ENCODE peak calls at places on chromosomes 12 and 14, in five cellular contexts. N, A, K, J and L are unnamed samples.

GRCh38 chr12:89783321-89784060 is 74.9 kb upstream of the ATP2B1 start:
- DNase-seq in N (no peak), A (no peak), K (no peak), J (no peak), L (no peak)

GRCh38 chr14:89617142-89617460 is 200.1 kb upstream of the FOXN3 start:
- DNase-seq in N (no peak), A (no peak), K (no peak), J (no peak), L (no peak)

GRCh38 chr14:74018029-74018703 is 922 bp downstream of the ENTPD5 start:
- DNase-seq in N (no peak), A (no peak), K (no peak), J (no peak), L (no peak)

GRCh38 chr12:89674326-89674942 is 34.2 kb downstream of the ATP2B1 start:
- DNase-seq in N (no peak), A (no peak), K (no peak), J (no peak), L (no peak)

GRCh38 chr12:77599782-77600491 is 230.8 kb upstream of the NAV3 start:
- DNase-seq in N (no peak), A (no peak), K (no peak), J (no peak), L (no peak)

GRCh38 chr12:91171475-91171874 is 11.1 kb downstream of the DCN start:
- DNase-seq in N (no peak), A (no peak), K (no peak), J (no peak), L (no peak)

GRCh38 chr12:130132831-130133635 is 29.2 kb upstream of the FZD10 start:
- DNase-seq in N (no peak), A (no peak), K (no peak), J (no peak), L (no peak)

GRCh38 chr12:89225808-89226368 is 126.4 kb downstream of the DUSP6 start:
- DNase-seq in N (peak; percentile 62), A (no peak), K (no peak), J (no peak), L (no peak)

GRCh38 chr12:13942826-13943225 is 38.6 kb downstream of the GRIN2B start:
- DNase-seq in N (no peak), A (no peak), K (no peak), J (no peak), L (no peak)

GRCh38 chr12:98259667-98260066 is 255.7 kb upstream of the TMPO start:
- DNase-seq in N (no peak), A (no peak), K (no peak), J (no peak), L (no peak)

DNA sequence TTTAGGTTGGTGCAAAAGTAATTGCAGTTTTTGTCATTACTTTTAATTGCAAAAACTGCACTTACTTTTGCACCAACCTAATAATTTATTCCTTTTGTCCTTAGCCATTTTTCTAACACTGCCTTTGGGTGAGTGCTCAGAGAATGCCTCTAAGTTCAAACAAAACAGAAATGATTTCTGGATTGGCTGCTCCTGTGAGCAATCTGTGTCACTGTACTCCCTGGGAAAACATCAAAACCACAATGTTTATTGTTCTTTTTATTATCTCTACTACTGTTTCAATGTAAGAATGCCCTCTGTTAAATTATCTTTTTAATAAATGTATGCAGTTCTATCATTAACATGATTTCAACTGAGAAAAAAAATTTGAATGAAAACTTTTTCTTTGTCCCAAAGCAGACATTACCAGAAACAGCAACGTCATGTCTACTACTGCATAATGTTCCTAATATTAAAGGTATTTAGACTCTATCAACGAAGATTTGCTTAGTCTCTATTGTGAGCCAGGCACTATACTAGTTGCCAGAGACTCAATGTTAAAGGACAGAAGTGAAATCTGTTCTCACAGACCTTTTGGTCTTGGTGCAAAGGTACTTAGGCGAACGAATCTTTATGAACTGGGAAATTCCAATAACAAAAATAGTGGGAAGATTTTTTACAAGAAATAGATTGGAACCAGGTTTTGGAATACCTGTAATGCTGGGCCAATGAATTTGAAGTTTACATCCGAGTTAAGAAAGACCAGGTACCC is 6.2 kb downstream of the SLC41A2 start:
- DNase-seq in N (no peak), A (no peak), K (no peak), J (no peak), L (no peak)
- H3K4me1 ChIP-seq in N (peaks cover 22% of the 10 kb centered on the region), A (peaks cover 36% of the 10 kb centered on the region), K (no peaks in the 10 kb centered on the region), J (peaks cover 22% of the 10 kb centered on the region), L (peaks cover 1% of the 10 kb centered on the region)

DNA sequence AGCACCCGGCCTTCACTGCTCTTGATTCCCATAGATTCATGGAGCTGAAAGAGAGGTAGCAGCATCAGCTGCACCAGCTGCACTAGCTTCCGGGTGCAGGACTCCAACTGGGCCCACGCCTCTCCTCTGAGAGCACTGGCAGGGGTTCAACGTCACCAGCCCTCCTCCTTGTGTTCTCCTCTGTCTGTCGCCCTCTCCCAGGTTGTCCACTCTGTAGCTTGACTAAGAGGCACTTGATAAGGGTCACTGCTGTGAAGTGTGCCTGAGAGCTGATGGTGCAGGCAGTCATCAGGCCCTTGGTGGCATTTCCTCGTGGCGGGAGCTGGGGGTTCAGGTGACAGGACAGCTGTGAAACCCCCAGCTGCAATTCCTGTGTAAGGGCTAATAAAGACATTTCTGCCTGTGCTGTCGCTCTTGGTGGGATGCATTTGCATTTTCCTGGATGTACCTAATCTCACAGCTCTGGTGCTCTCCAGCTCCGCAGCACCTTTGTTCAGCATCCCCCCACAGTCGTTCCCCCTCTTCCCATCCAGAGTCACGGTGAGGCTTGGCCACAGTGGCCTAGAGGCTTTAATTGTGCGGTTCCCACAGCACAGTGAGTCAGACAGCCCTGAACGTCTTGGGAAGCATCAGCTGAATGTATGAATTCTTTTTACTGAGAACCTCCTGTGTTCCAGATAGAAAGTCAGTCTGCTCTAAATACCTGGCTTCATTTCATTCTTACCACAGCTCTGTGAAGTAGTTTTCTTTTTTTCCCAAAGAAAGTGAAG is 28.5 kb downstream of the MLXIP start:
- DNase-seq in N (peak; percentile 88), A (peak; percentile 65), K (no peak), J (no peak), L (no peak)
- H3K4me1 ChIP-seq in N (peaks cover 97% of the 10 kb centered on the region), A (peaks cover 63% of the 10 kb centered on the region), K (peaks cover 59% of the 10 kb centered on the region), J (no peaks in the 10 kb centered on the region), L (no peaks in the 10 kb centered on the region)

GRCh38 chr14:61563162-61563511 is 132.2 kb upstream of the HIF1A start:
- DNase-seq in N (no peak), A (peak; percentile 69), K (no peak), J (no peak), L (no peak)
- H3K4me1 ChIP-seq in N (peaks cover 90% of the 10 kb centered on the region), A (peaks cover 67% of the 10 kb centered on the region), K (peaks cover 9% of the 10 kb centered on the region), J (peaks cover 8% of the 10 kb centered on the region), L (no peaks in the 10 kb centered on the region)

DNA sequence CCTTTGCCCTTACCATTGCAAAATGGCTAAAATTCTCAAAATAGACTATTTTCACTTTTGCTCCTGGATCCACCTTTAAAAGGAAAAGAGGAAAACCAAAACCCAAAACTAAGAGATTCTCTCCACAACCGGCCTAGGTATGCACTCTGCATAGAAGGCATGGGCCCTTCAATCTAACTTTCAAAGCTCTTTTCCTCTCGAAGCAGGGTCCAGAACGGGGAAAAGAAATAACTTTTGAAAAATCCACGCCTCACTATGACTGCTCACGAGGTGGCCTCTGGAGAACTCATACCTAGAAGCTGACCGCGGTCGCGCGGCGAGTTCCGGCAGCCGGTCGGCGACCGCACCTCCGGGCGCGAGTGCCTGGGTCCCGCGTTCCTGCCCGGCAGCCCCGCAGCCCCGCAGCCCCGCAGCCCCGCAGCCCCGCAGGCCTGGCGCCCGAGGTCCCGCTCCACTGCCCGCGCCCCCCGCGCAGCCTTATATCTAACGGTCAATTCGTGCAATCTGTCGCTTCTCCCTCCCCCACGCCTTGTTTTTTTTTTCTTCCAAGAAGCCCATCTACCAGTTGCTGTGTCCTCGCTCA is 2.6 kb downstream of the OTX2 start:
- DNase-seq in N (no peak), A (no peak), K (no peak), J (no peak), L (no peak)
- H3K4me1 ChIP-seq in N (peaks cover 26% of the 10 kb centered on the region), A (no peaks in the 10 kb centered on the region), K (no peaks in the 10 kb centered on the region), J (peaks cover 11% of the 10 kb centered on the region), L (peaks cover 29% of the 10 kb centered on the region)

GRCh38 chr12:53062011-53062961 is 12.4 kb downstream of the TNS2 start:
- DNase-seq in N (no peak), A (peak; percentile 75), K (no peak), J (no peak), L (no peak)
- H3K4me1 ChIP-seq in N (peaks cover 84% of the 10 kb centered on the region), A (peaks cover 22% of the 10 kb centered on the region), K (peaks cover 7% of the 10 kb centered on the region), J (peaks cover 22% of the 10 kb centered on the region), L (no peaks in the 10 kb centered on the region)

DNA sequence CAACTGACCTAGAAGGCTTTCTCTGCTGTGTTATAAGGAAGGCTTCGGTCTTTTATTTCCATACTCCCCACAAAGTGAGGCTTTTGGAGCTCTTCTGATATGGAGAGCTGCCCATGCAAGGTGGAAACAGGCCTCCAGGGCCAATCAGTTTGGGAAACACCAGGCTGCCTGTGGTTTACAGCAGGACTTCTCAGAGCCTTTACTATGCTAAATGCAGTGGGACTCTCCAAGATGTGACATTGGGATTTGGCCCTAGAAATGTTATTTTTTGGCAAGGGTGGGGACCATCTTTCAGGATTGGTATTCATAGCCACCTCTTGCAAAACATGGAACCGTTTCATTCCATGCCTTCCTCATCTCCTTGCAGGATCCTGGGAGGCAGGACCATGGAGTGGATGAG is 3.7 kb downstream of the ACACB start:
- DNase-seq in N (no peak), A (no peak), K (no peak), J (no peak), L (no peak)
- H3K4me1 ChIP-seq in N (peaks cover 58% of the 10 kb centered on the region), A (peaks cover 41% of the 10 kb centered on the region), K (no peaks in the 10 kb centered on the region), J (peaks cover 7% of the 10 kb centered on the region), L (no peaks in the 10 kb centered on the region)

GRCh38 chr12:117089463-117089862 is 9.8 kb downstream of the TESC start:
- DNase-seq in N (no peak), A (no peak), K (no peak), J (no peak), L (no peak)

GRCh38 chr12:117090816-117091711 is 8.2 kb downstream of the TESC start:
- DNase-seq in N (peak; percentile 89), A (peak; percentile 89), K (no peak), J (no peak), L (no peak)

GRCh38 chr12:117091758-117092510 is 7.3 kb downstream of the TESC start:
- DNase-seq in N (no peak), A (peak; percentile 39), K (no peak), J (no peak), L (no peak)

GRCh38 chr12:117092511-117092780 is 6.8 kb downstream of the TESC start:
- DNase-seq in N (no peak), A (no peak), K (no peak), J (no peak), L (no peak)

DNA sequence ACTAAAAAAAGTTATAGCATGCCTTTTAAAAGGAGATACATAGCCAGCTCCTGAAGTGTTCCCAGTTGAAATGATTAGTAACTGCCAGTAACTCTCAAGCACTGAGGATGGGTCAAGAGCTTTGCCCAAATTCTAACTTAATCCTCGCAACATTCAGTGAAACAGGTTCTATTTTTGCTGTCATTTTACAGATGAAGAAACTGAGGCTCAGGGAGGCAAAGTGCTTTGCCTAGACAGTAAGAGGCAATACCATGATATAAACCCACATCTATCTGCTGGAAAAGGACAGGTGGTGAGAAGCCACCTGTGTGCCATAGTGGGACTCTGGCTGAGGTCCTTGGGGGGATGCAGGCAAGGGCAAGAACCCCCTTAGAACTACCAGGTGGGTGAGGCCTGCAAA is 8.8 kb downstream of the TESC start:
- DNase-seq in N (no peak), A (no peak), K (no peak), J (no peak), L (no peak)
- H3K4me1 ChIP-seq in N (peaks cover 87% of the 10 kb centered on the region), A (peaks cover 77% of the 10 kb centered on the region), K (no peaks in the 10 kb centered on the region), J (no peaks in the 10 kb centered on the region), L (no peaks in the 10 kb centered on the region)